ENCODE peak calls at places on chromosome 2, in ten cellular contexts. Y is CD4-positive, CD25-positive, alpha-beta regulatory T cell; N is stimulated activated CD4-positive, alpha-beta T cell treated with anti-CD3 and anti-CD28 coated beads, Interleukin-2, amount 100 ng/mL, for 4 hours; S is astrocyte of the hippocampus; Z is neural progenitor cell; G is NCI-H524; L is T-cell; M is NCI-H460; Q is amniotic stem cell; V is left ventricle myocardium superior. R is an unnamed sample.

GRCh38 chr2:45935791-45936622 is 284.5 kb downstream of the PRKCE start:
- DNase-seq in Y (no peak), N (peak), S (peak), Z (peak), G (peak), L (peak), M (peak), Q (peak), V (peak), R (peak)

GRCh38 chr2:217604527-217605279 is 398.1 kb downstream of the TNS1 start:
- DNase-seq in Y (no peak), N (no peak), S (no peak), Z (no peak), G (no peak), L (no peak), M (no peak), Q (no peak), V (peak), R (no peak)

GRCh38 chr2:121177905-121178304 is 107.1 kb downstream of the TFCP2L1 start:
- DNase-seq in Y (no peak), N (no peak), S (no peak), Z (no peak), G (no peak), L (no peak), M (no peak), Q (no peak), V (no peak), R (no peak)

GRCh38 chr2:159773876-159774275 is 24.1 kb downstream of the CD302 start:
- DNase-seq in Y (no peak), N (no peak), S (no peak), Z (no peak), G (no peak), L (no peak), M (no peak), Q (no peak), V (no peak), R (no peak)

GRCh38 chr2:29535188-29535587 is 386.2 kb downstream of the ALK start:
- DNase-seq in Y (no peak), N (no peak), S (no peak), Z (no peak), G (no peak), L (no peak), M (no peak), Q (no peak), V (no peak), R (no peak)

GRCh38 chr2:128319457-128319772 is 747 bp upstream of the HS6ST1 start:
- DNase-seq in Y (no peak), N (no peak), S (no peak), Z (no peak), G (no peak), L (no peak), M (no peak), Q (no peak), V (no peak), R (no peak)

GRCh38 chr2:100483892-100484291 is 13.6 kb downstream of the NMS start:
- DNase-seq in Y (no peak), N (no peak), S (no peak), Z (no peak), G (no peak), L (no peak), M (no peak), Q (no peak), V (no peak), R (no peak)

GRCh38 chr2:19312949-19313348 is 45.5 kb downstream of the OSR1 start:
- DNase-seq in Y (no peak), N (no peak), S (peak), Z (peak), G (no peak), L (no peak), M (no peak), Q (no peak), V (no peak), R (no peak)

GRCh38 chr2:178928077-178928476 is 120.9 kb upstream of the TTN start:
- DNase-seq in Y (no peak), N (no peak), S (no peak), Z (no peak), G (no peak), L (no peak), M (no peak), Q (no peak), V (no peak), R (no peak)

GRCh38 chr2:219119422-219120043 is 41.1 kb downstream of the NHEJ1 start:
- DNase-seq in Y (peak), N (peak), S (peak), Z (peak), G (peak), L (peak), M (peak), Q (no peak), V (peak), R (peak)

GRCh38 chr2:20179755-20180594 is 45.0 kb downstream of the SDC1 start:
- DNase-seq in Y (no peak), N (no peak), S (no peak), Z (peak), G (no peak), L (no peak), M (no peak), Q (no peak), V (peak), R (no peak)